ENCODE peak calls at places on chromosomes 6 and 20, in six cellular contexts. A is uterus; X is bronchial epithelial cell; T is CD8-positive, alpha-beta T cell; U is nephron progenitor cell; N is fibroblast of mammary gland. R is an unnamed sample.

GRCh38 chr20:17808357-17808756 is 108.6 kb downstream of the BANF2 start:
- DNase-seq in A (peak; percentile 66), X (no peak), T (no peak), U (no peak), N (peak; percentile 94), R (no peak)

GRCh38 chr6:133632906-133633305 is 256.0 kb upstream of the TCF21 start:
- DNase-seq in A (no peak), X (no peak), T (no peak), U (no peak), N (no peak), R (no peak)

GRCh38 chr6:131764350-131764749 is 43.5 kb upstream of the ENPP1 start:
- DNase-seq in A (no peak), X (no peak), T (no peak), U (no peak), N (peak; percentile 75), R (no peak)

GRCh38 chr6:106147476-106147875 is 61.3 kb downstream of the PRDM1 start:
- DNase-seq in A (no peak), X (no peak), T (no peak), U (no peak), N (no peak), R (no peak)

GRCh38 chr6:69894578-69895347 is 28.4 kb downstream of the COL19A1 start:
- DNase-seq in A (no peak), X (peak; percentile 94), T (no peak), U (no peak), N (peak; percentile 69), R (no peak)

GRCh38 chr20:50286609-50287008 is 96.0 kb downstream of the CEBPB start:
- DNase-seq in A (peak; percentile 90), X (peak; percentile 81), T (no peak), U (peak; percentile 42), N (peak; percentile 95), R (no peak)

GRCh38 chr6:4370066-4370465 is 234.7 kb upstream of the ECI2 start:
- DNase-seq in A (no peak), X (peak; percentile 92), T (no peak), U (no peak), N (peak; percentile 98), R (no peak)

GRCh38 chr6:125102411-125102810 is 51.2 kb upstream of the TPD52L1 start:
- DNase-seq in A (no peak), X (no peak), T (no peak), U (no peak), N (no peak), R (no peak)

GRCh38 chr20:47352332-47353223 is 3.9 kb downstream of the ZMYND8 start:
- DNase-seq in A (no peak), X (no peak), T (no peak), U (no peak), N (no peak), R (no peak)

GRCh38 chr6:46882622-46883021 is 39.1 kb downstream of the ADGRF5 start:
- DNase-seq in A (no peak), X (no peak), T (no peak), U (no peak), N (no peak), R (no peak)

GRCh38 chr6:109008537-109008950 is 86.1 kb downstream of the SESN1 start:
- DNase-seq in A (no peak), X (no peak), T (no peak), U (no peak), N (peak; percentile 78), R (no peak)

GRCh38 chr6:33427585-33428218 is 7.8 kb downstream of the SYNGAP1 start:
- DNase-seq in A (peak; percentile 61), X (no peak), T (peak; percentile 58), U (peak; percentile 77), N (no peak), R (peak; percentile 70)

GRCh38 chr6:79453558-79454042 is 83.6 kb downstream of the LCA5 start:
- DNase-seq in A (no peak), X (peak; percentile 98), T (no peak), U (no peak), N (peak; percentile 74), R (no peak)

DNA sequence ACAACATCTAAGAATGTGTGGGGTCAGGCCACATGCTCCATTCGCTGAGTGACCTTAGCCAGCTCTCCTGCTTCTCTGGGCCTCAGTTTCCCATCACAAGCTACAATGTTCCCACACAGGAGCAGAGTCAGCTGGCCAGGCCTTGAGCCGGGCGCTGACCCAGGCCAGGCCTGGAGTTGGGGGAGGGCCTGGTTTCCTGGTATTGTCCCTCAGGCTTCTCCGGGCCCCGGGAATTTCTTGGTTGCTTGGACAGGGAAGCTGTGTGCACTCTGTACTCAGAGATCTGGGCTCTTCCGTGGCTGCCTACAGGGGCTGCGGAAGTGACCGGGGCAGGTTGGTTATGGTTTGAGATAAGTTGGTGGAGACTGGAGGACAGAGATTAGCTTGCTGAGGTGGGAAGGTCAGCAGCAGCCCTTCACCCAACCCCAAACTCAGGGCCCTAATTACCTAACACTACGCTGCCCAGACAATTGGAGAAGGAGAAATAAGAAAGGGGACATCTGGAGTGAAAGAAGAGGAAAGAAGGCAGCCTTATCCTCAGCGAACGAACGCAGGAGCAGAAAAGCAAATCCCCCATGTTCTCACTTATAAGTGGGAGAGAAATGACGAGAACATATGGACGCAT is 6.3 kb downstream of the TGM2 start:
- DNase-seq in A (no peak), X (no peak), T (no peak), U (no peak), N (no peak), R (no peak)
- TF ChIP-seq CTCF in A (no peak), X (no peak), T (no peak), U (no peak), N (no peak), R (no peak)

GRCh38 chr20:59437601-59438031 is 137.2 kb downstream of the EDN3 start:
- DNase-seq in A (no peak), X (no peak), T (no peak), U (no peak), N (no peak), R (no peak)

GRCh38 chr20:59438201-59438600 is 137.8 kb downstream of the EDN3 start:
- DNase-seq in A (no peak), X (no peak), T (no peak), U (no peak), N (no peak), R (no peak)

GRCh38 chr20:59441306-59441705 is 140.9 kb downstream of the EDN3 start:
- DNase-seq in A (no peak), X (no peak), T (no peak), U (no peak), N (no peak), R (no peak)

GRCh38 chr20:59441860-59442810 is 141.7 kb downstream of the EDN3 start:
- DNase-seq in A (no peak), X (no peak), T (no peak), U (no peak), N (no peak), R (no peak)

GRCh38 chr20:59439243-59439642 is 138.8 kb downstream of the EDN3 start:
- DNase-seq in A (no peak), X (no peak), T (no peak), U (no peak), N (no peak), R (no peak)
- TF ChIP-seq CTCF in A (no peak), X (no peak), T (no peak), U (no peak), N (no peak), R (no peak)

DNA sequence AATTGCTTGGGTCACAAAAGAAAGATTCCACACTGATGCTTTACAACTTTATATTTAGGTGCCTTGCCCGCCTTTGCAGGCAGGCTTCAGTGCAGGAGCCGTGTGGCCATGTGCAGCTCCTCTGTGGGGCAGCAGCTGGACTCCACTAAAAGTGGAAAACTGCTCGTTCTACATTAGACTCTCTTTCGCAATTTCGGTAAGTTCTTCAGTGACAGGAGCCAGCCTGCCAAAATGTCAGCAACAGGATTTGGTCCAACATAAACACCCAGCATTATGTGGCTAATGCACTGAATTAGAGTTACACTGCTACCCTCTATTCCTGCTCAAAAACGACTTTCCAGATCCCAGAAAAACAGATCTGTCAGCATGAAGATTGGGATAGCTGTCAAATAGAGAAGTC is 174.4 kb upstream of the KCNK16 start:
- DNase-seq in A (peak; percentile 52), X (no peak), T (no peak), U (no peak), N (peak; percentile 12), R (no peak)
- TF ChIP-seq CTCF in A (no peak), X (no peak), T (no peak), U (no peak), N (no peak), R (no peak)

DNA sequence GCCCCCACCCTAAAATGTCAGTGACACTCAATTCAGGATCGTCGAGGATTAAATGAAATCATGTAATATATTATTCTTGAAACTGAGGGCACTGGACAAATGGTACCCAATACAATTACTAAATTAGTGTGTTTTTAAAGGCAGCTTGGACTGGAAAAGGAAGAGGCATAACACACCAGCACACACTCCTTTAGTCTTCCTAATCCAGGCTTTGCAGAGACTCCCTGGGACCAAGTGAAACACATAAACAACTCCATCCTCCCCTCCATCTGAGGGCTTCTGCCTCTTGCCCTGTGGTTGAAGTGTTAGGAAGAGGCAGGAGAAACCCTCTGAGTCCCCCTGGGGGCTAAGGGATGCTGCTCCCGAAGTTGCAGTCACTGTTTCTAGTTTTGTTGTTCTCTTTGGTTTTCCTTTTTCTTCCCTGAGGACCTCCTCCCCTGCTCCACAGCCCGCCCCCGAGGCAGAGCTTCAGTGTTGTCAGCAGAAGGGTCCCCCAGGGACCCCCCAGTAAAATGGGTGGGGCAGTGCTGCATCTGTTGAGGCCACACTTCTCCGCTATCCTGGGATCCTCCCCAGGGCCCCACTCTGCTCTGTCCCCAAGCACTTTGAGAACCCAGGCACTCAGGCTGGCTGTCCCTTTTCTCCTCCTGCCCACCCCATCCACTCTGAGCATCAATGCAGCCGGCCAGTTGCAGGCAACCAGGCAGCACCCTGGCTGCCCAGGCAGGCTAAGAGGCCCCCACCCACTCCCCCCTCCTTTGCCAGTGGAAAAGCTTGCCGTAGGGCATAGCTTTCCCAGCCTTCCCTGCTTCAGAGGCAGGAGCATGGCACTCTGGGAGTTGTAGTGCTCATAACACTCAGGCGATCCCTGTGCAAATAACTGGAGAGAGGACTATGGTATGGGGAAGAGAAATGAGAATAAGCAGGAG is 5.9 kb downstream of the TMEM63B start:
- DNase-seq in A (peak; percentile 38), X (peak; percentile 49), T (no peak), U (peak; percentile 42), N (peak; percentile 33), R (peak; percentile 80)
- TF ChIP-seq CTCF in A (no peak), X (no peak), T (no peak), U (no peak), N (no peak), R (no peak)

R was measured in glutamatergic neuron.